ENCODE peak calls at places on chromosomes 3 and 15, in ten cellular contexts. A, M, P, Z, H, W, V, B, C and D are unnamed samples.

GRCh38 chr3:188431553-188431952 is 277.6 kb downstream of the LPP start:
- DNase-seq in H (peak), C (no peak), M (no peak), W (no peak), V (peak), B (no peak), P (peak), A (peak), Z (peak), D (peak)

GRCh38 chr3:190739726-190740230 is 122.7 kb downstream of the GMNC start:
- DNase-seq in B (no peak), Z (no peak), V (no peak), M (no peak), C (no peak), W (no peak), H (no peak), A (no peak), P (no peak), D (no peak)

GRCh38 chr3:46208167-46208704 is at the start of gene CCR1:
- DNase-seq in M (no peak), W (peak), B (no peak), H (no peak), V (peak), Z (no peak), A (peak), C (no peak), P (peak), D (no peak)

GRCh38 chr3:89617706-89618105 is 510.3 kb downstream of the EPHA3 start:
- DNase-seq in H (no peak), P (no peak), Z (no peak), B (no peak), M (no peak), V (no peak), W (no peak), C (no peak), A (no peak), D (no peak)

GRCh38 chr3:105513042-105513441 is 146.3 kb downstream of the ALCAM start:
- DNase-seq in B (no peak), A (peak), Z (no peak), W (no peak), C (no peak), V (peak), H (peak), P (peak), M (no peak), D (peak)

GRCh38 chr3:71010731-71011455 is 572.6 kb downstream of the FOXP1 start:
- DNase-seq in H (no peak), M (no peak), Z (no peak), B (no peak), C (no peak), V (no peak), P (no peak), W (peak), A (no peak), D (no peak)

GRCh38 chr15:76235186-76235826 is 76.0 kb downstream of the ETFA start:
- DNase-seq in B (no peak), A (peak), W (no peak), Z (peak), V (peak), P (peak), C (no peak), H (peak), M (no peak), D (no peak)

GRCh38 chr15:99425666-99426301 is 140.0 kb upstream of the MEF2A start:
- DNase-seq in H (no peak), M (no peak), B (peak), Z (no peak), A (no peak), C (no peak), V (no peak), W (no peak), P (no peak), D (no peak)

GRCh38 chr15:94229591-94230365 is 1.6 kb upstream of the MCTP2 start:
- DNase-seq in C (peak), M (no peak), V (no peak), B (no peak), Z (peak), P (no peak), W (peak), A (no peak), H (no peak), D (no peak)

GRCh38 chr3:67647390-67647878 is 7.0 kb downstream of the SUCLG2 start:
- DNase-seq in W (no peak), Z (peak), C (no peak), V (peak), P (peak), B (peak), A (peak), M (no peak), H (peak), D (peak)

GRCh38 chr15:47431501-47431900 is 285.8 kb upstream of the SEMA6D start:
- DNase-seq in A (peak), Z (no peak), V (peak), C (no peak), B (no peak), W (no peak), M (no peak), P (no peak), H (peak), D (no peak)

GRCh38 chr3:47781326-47781684 is 388 bp downstream of the SMARCC1 start:
- DNase-seq in A (no peak), B (peak), V (no peak), W (peak), M (peak), C (peak), H (peak), Z (peak), P (no peak), D (no peak)

GRCh38 chr3:150238043-150238802 is 169.9 kb upstream of the TSC22D2 start:
- DNase-seq in H (no peak), V (no peak), M (no peak), A (no peak), Z (no peak), P (no peak), B (no peak), C (no peak), W (no peak), D (no peak)

GRCh38 chr3:54071596-54071995 is 50.8 kb upstream of the CACNA2D3 start:
- DNase-seq in H (no peak), Z (no peak), W (no peak), V (no peak), C (no peak), B (no peak), P (peak), M (no peak), A (no peak), D (no peak)

GRCh38 chr3:171028779-171029232 is 2.3 kb upstream of the SLC2A2 start:
- DNase-seq in P (peak), V (peak), M (no peak), C (no peak), W (no peak), B (no peak), A (peak), H (peak), Z (peak), D (peak)

GRCh38 chr3:180403156-180403555 is 198.8 kb upstream of the TTC14 start:
- DNase-seq in H (no peak), M (no peak), C (no peak), B (no peak), A (no peak), V (no peak), W (no peak), Z (no peak), P (no peak), D (no peak)

GRCh38 chr3:13150624-13151023 is 77.4 kb upstream of the IQSEC1 start:
- DNase-seq in B (no peak), W (no peak), M (peak), A (no peak), C (no peak), P (no peak), Z (no peak), V (no peak), H (no peak), D (no peak)

GRCh38 chr3:176872771-176873209 is 324.5 kb downstream of the TBL1XR1 start:
- DNase-seq in B (peak), A (peak), W (peak), H (peak), C (peak), P (peak), V (peak), Z (peak), M (no peak), D (no peak)

GRCh38 chr3:144265527-144266100 is 294.0 kb downstream of the DIPK2A start:
- DNase-seq in A (no peak), M (no peak), P (no peak), C (no peak), B (no peak), Z (no peak), V (no peak), W (no peak), H (no peak), D (no peak)

GRCh38 chr15:41554915-41555314 is 4.1 kb upstream of the TYRO3 start:
- DNase-seq in W (no peak), M (no peak), A (no peak), P (no peak), B (no peak), Z (no peak), V (no peak), H (no peak), C (no peak), D (no peak)